ENCODE peak calls at places on chromosomes 7 and 10, in four cellular contexts. E, B, P and D are unnamed samples.

GRCh38 chr7:93245525-93246432 is 13.6 kb downstream of the VPS50 start:
- DNase-seq in B (no peak), E (no peak), P (no peak), D (no peak)

GRCh38 chr10:132170561-132171361 is 16.0 kb upstream of the DPYSL4 start:
- DNase-seq in E (no peak), P (peak; percentile 39), B (peak; percentile 26), D (no peak)

GRCh38 chr7:116145245-116145852 is 65.0 kb upstream of the TES start:
- DNase-seq in P (no peak), E (no peak), B (no peak), D (no peak)

GRCh38 chr7:127751062-127751722 is 99.2 kb downstream of the SND1 start:
- DNase-seq in B (no peak), E (peak; percentile 39), P (no peak), D (no peak)

GRCh38 chr10:101214446-101215396 is 14.5 kb downstream of the LBX1 start:
- DNase-seq in P (peak; percentile 84), E (peak; percentile 46), B (peak; percentile 68), D (peak; percentile 50)

GRCh38 chr10:132110091-132110490 is 44.3 kb downstream of the JAKMIP3 start:
- DNase-seq in B (no peak), P (peak; percentile 53), E (no peak), D (no peak)

GRCh38 chr10:120480065-120480600 is 23.1 kb downstream of the PLPP4 start:
- DNase-seq in P (no peak), B (no peak), E (no peak), D (no peak)

GRCh38 chr7:128888756-128889095 is 21.8 kb downstream of the KCP start:
- DNase-seq in P (no peak), E (no peak), B (no peak), D (no peak)

GRCh38 chr7:134750083-134751062 is 29.1 kb upstream of the CALD1 start:
- DNase-seq in E (peak; percentile 53), P (peak; percentile 60), B (peak; percentile 63), D (peak; percentile 34)

GRCh38 chr10:101237080-101237817 is 8.0 kb upstream of the LBX1 start:
- DNase-seq in P (peak; percentile 38), E (no peak), B (no peak), D (no peak)

GRCh38 chr7:26369519-26370385 is 78.1 kb downstream of the SNX10 start:
- DNase-seq in B (no peak), P (no peak), E (peak; percentile 60), D (no peak)

GRCh38 chr7:10225265-10225664 is 748.4 kb upstream of the PHF14 start:
- DNase-seq in P (no peak), B (no peak), E (no peak), D (no peak)

GRCh38 chr7:82109288-82109687 is 334.3 kb downstream of the CACNA2D1 start:
- DNase-seq in P (no peak), B (no peak), E (no peak), D (no peak)

GRCh38 chr10:119025776-119026175 is 3.7 kb upstream of the NANOS1 start:
- DNase-seq in E (no peak), P (no peak), B (no peak), D (no peak)

GRCh38 chr10:108598831-108599230 is 1324.5 kb downstream of the XPNPEP1 start:
- DNase-seq in B (no peak), P (no peak), E (no peak), D (no peak)

GRCh38 chr7:157522189-157522588 is 185.4 kb downstream of the DNAJB6 start:
- DNase-seq in E (no peak), B (no peak), P (peak; percentile 17), D (no peak)

GRCh38 chr10:104546756-104547155 is 94.3 kb upstream of the SORCS3 start:
- DNase-seq in E (no peak), P (no peak), B (no peak), D (no peak)

GRCh38 chr7:70456729-70457128 is 675.2 kb upstream of the GALNT17 start:
- DNase-seq in P (no peak), E (no peak), B (no peak), D (no peak)

GRCh38 chr10:90204956-90205695 is 503.7 kb downstream of the KIF20B start:
- DNase-seq in P (no peak), E (no peak), B (no peak), D (no peak)

GRCh38 chr10:4303045-4303444 is 518.0 kb upstream of the KLF6 start:
- DNase-seq in B (no peak), P (no peak), E (no peak), D (no peak)

GRCh38 chr7:69840248-69840647 is 242.0 kb downstream of the AUTS2 start:
- DNase-seq in P (no peak), E (no peak), B (no peak), D (no peak)

GRCh38 chr10:59622320-59622901 is 87.2 kb downstream of the SLC16A9 start:
- DNase-seq in P (no peak), B (no peak), E (peak; percentile 16), D (no peak)

GRCh38 chr7:11486271-11486670 is 345.7 kb downstream of the THSD7A start:
- DNase-seq in E (no peak), B (no peak), P (no peak), D (no peak)

GRCh38 chr10:85612833-85613232 is 753.8 kb downstream of the GRID1 start:
- DNase-seq in E (no peak), B (no peak), P (no peak), D (no peak)

GRCh38 chr10:17454801-17455520 is 566 bp upstream of the ST8SIA6 start:
- DNase-seq in B (no peak), E (no peak), P (no peak), D (no peak)

GRCh38 chr7:82410461-82410860 is 33.1 kb downstream of the CACNA2D1 start:
- DNase-seq in E (no peak), B (no peak), P (peak; percentile 83), D (no peak)

GRCh38 chr7:131546583-131547111 is 9.8 kb downstream of the PODXL start:
- DNase-seq in E (peak; percentile 10), P (no peak), B (no peak), D (no peak)

GRCh38 chr10:100014129-100014762 is 4.5 kb upstream of the DNMBP start:
- DNase-seq in P (no peak), B (no peak), E (no peak), D (no peak)

GRCh38 chr7:80165177-80165576 is 30.5 kb downstream of the GNAI1 start:
- DNase-seq in E (no peak), B (no peak), P (no peak), D (no peak)

GRCh38 chr7:157540020-157540419 is 203.2 kb downstream of the DNAJB6 start:
- DNase-seq in E (no peak), P (peak; percentile 10), B (no peak), D (no peak)

GRCh38 chr10:113709221-113709838 is 29.6 kb downstream of the CASP7 start:
- DNase-seq in P (no peak), E (no peak), B (no peak), D (no peak)

GRCh38 chr7:44885394-44886317 is at the start of gene PURB:
- DNase-seq in E (peak; percentile 95), P (peak; percentile 98), B (peak; percentile 96), D (peak; percentile 97)

GRCh38 chr7:16846611-16847165 is 35.1 kb downstream of the AGR3 start:
- DNase-seq in E (no peak), P (no peak), B (no peak), D (no peak)

GRCh38 chr7:150511039-150511438 is 3.6 kb upstream of the GIMAP7 start:
- DNase-seq in B (no peak), E (no peak), P (no peak), D (no peak)

GRCh38 chr10:121426307-121426706 is 171.9 kb downstream of the FGFR2 start:
- DNase-seq in B (no peak), E (no peak), P (no peak), D (no peak)

GRCh38 chr7:99167072-99167471 is 23.2 kb upstream of the SMURF1 start:
- DNase-seq in P (no peak), E (no peak), B (no peak), D (no peak)

DNA sequence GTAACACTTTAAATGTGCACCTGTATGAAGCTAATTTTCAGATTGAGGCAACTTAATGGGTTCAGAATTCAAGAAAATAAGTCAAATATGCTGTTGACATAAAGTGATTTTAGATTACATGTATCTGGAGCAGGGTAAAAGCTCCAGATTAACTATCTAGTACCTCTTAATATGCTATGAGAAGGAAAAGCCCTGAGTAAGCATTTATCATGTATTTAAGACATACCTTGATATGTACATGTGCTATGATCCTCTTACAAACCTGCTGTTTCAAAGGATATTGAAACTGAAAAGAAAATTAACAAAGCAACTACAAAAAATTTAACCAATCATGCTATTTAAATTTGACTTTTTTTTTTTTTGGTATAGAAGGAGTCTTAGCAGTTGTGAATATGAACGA is 4.5 kb downstream of the SPAG6 start:
- DNase-seq in P (no peak), E (no peak), B (no peak), D (no peak)
- H3K27me3 ChIP-seq in P (peaks cover 4% of the 10 kb centered on the region), E (peaks cover 2% of the 10 kb centered on the region), B (peaks cover 2% of the 10 kb centered on the region), D (peaks cover 13% of the 10 kb centered on the region)

GRCh38 chr10:80132299-80133139 is at the start of gene PLAC9:
- DNase-seq in B (no peak), P (peak; percentile 76), E (no peak), D (no peak)
- H3K4me3 ChIP-seq in B (peak within 1 kb of the TSS; percentile 22), P (peak within 1 kb of the TSS; percentile 62), E (no peak within 1 kb of the TSS), D (no peak within 1 kb of the TSS)

GRCh38 chr7:97024209-97025129 is at the start of gene DLX5:
- DNase-seq in B (peak; percentile 63), E (no peak), P (no peak), D (no peak)

GRCh38 chr7:97020601-97021442 is 3.8 kb downstream of the DLX5 start:
- DNase-seq in P (no peak), E (no peak), B (no peak), D (no peak)

GRCh38 chr7:97021443-97022261 is 3.0 kb downstream of the DLX5 start:
- DNase-seq in B (no peak), E (no peak), P (no peak), D (no peak)

GRCh38 chr7:97025130-97025499 is 484 bp upstream of the DLX5 start:
- DNase-seq in P (no peak), B (no peak), E (no peak), D (no peak)

GRCh38 chr7:97022451-97023306 is 2.0 kb downstream of the DLX5 start:
- DNase-seq in E (no peak), P (no peak), B (no peak), D (no peak)
- H3K27me3 ChIP-seq in E (peaks cover 83% of the 10 kb centered on the region), P (peaks cover 2% of the 10 kb centered on the region), B (peaks cover 2% of the 10 kb centered on the region), D (peaks cover 53% of the 10 kb centered on the region)

DNA sequence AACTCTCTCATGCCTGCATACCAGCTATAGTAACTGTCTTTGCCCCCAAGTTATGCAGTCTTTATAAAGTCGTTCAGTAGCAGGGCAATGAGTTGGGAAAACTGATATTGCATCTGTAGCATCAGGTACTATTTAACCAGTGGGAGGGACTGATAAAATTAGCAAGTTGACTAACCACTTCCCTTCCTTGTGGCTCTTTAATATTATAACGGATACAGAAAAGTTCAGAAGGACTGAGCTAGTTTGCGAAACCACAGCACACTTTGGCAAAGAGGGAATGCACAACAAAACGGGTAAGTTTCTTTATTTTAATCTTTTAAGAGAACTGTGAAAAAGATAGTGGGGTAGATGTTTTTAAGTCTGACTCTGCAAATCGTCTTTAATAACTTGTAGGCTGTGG is 205.3 kb upstream of the HDAC9 start:
- DNase-seq in P (no peak), E (peak; percentile 12), B (no peak), D (no peak)
- H3K4me3 ChIP-seq in P (peak overlapping the region; percentile 33), E (peak overlapping the region; percentile 55), B (no peak overlapping the region), D (no peak overlapping the region)